ENCODE peak calls at places on chromosomes 6 and 20, in four cellular contexts. One of them, this sample, is unnamed.
A peak's percentile ranks its signal among the peaks of the same experiment; 100 is the strongest.

GRCh38 chr6:115485400-115485799 is 575.3 kb downstream of the FRK start:
- DNase-seq in AG10803: no peak
- DNase-seq in MM.1S: no peak
- DNase-seq in AG09309: peak; percentile 3
- DNase-seq in this sample: no peak

GRCh38 chr6:44126320-44127149 is 717 bp downstream of the MRPL14 start:
- DNase-seq in AG10803: peak; percentile 71
- DNase-seq in MM.1S: peak; percentile 63
- DNase-seq in AG09309: no peak
- DNase-seq in this sample: peak; percentile 82

GRCh38 chr20:52275243-52275817 is 83.8 kb upstream of the ZFP64 start:
- DNase-seq in AG10803: peak; percentile 29
- DNase-seq in MM.1S: no peak
- DNase-seq in AG09309: no peak
- DNase-seq in this sample: no peak

GRCh38 chr6:36947570-36948351 is 6.8 kb upstream of the PI16 start:
- DNase-seq in AG10803: no peak
- DNase-seq in MM.1S: no peak
- DNase-seq in AG09309: no peak
- DNase-seq in this sample: no peak

GRCh38 chr6:136975089-136975715 is 53.1 kb downstream of the SLC35D3 start:
- DNase-seq in AG10803: no peak
- DNase-seq in MM.1S: peak; percentile 62
- DNase-seq in AG09309: no peak
- DNase-seq in this sample: peak; percentile 14

GRCh38 chr20:15899972-15900371 is 673.3 kb downstream of the KIF16B start:
- DNase-seq in AG10803: no peak
- DNase-seq in MM.1S: no peak
- DNase-seq in AG09309: no peak
- DNase-seq in this sample: no peak

GRCh38 chr6:75855047-75855446 is 106.0 kb downstream of the MYO6 start:
- DNase-seq in AG10803: peak; percentile 64
- DNase-seq in MM.1S: peak; percentile 71
- DNase-seq in AG09309: peak; percentile 45
- DNase-seq in this sample: peak; percentile 64

GRCh38 chr6:28947831-28948270 is 24.1 kb upstream of the TRIM27 start:
- DNase-seq in AG10803: no peak
- DNase-seq in MM.1S: no peak
- DNase-seq in AG09309: no peak
- DNase-seq in this sample: no peak

GRCh38 chr20:62793757-62794006 is 2.6 kb upstream of the MRGBP start:
- DNase-seq in AG10803: no peak
- DNase-seq in MM.1S: no peak
- DNase-seq in AG09309: no peak
- DNase-seq in this sample: no peak

GRCh38 chr6:83429857-83430605 is 820 bp downstream of the ME1 start:
- DNase-seq in AG10803: peak; percentile 29
- DNase-seq in MM.1S: peak; percentile 31
- DNase-seq in AG09309: no peak
- DNase-seq in this sample: peak; percentile 22
- H3K4me3 ChIP-seq in AG10803: peak overlapping the region; percentile 71
- H3K4me3 ChIP-seq in MM.1S: peak overlapping the region; percentile 93
- H3K4me3 ChIP-seq in AG09309: peak overlapping the region; percentile 79
- H3K4me3 ChIP-seq in this sample: peak overlapping the region; percentile 57

DNA sequence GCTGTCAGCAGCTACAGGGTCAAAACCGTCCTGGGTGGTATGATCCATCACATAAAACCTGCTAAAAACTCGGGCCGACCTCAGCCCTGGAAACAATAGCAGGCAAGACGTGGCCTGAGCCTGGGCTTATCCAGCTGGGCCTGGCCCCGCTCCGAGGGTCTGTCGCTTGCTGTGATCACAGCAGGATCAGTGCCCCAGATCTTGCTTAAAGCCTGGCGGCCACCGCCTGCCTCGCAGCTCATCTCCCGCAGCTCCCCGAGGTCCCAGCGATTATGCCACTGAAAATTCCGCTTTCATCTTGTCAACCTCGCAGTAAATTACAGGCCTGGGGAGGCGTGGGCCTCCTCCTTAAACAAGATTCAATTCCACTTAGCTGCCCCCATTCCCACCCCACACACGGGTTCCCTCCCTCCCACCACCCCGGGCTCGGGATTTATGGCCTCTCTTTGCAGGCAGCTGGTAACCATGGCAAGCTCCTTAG is 40.1 kb downstream of the CDH22 start:
- DNase-seq in AG10803: no peak
- DNase-seq in MM.1S: no peak
- DNase-seq in AG09309: no peak
- DNase-seq in this sample: no peak
- TF ChIP-seq CTCF in AG10803: no peak
- TF ChIP-seq CTCF in MM.1S: no peak
- TF ChIP-seq CTCF in AG09309: no peak
- TF ChIP-seq CTCF in this sample: no peak

GRCh38 chr6:100085162-100085431 is 91.1 kb upstream of the MCHR2 start:
- DNase-seq in AG10803: peak; percentile 24
- DNase-seq in MM.1S: no peak
- DNase-seq in AG09309: no peak
- DNase-seq in this sample: no peak

GRCh38 chr6:100093405-100093804 is 99.4 kb upstream of the MCHR2 start:
- DNase-seq in AG10803: no peak
- DNase-seq in MM.1S: no peak
- DNase-seq in AG09309: no peak
- DNase-seq in this sample: no peak

GRCh38 chr6:100084301-100085161 is 90.5 kb upstream of the MCHR2 start:
- DNase-seq in AG10803: peak; percentile 92
- DNase-seq in MM.1S: no peak
- DNase-seq in AG09309: peak; percentile 88
- DNase-seq in this sample: no peak

DNA sequence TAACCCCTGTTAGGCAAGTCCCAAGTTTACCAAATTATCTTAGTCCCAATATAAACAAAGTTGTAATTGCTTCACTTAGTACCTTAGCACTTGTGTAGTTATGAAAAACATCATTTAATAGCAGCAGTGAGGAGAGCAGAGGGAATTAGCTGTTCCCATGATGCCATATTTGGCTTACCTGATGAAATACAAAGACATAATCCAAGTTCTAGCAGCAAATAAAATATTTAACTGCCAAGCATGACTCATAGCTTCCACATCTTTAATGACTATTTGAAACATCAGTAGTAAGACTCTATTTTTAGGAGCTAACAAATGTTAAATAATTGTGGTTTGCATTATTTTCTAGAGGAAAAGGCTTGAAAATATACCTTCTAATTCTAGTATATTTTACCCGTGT is 94.0 kb upstream of the MCHR2 start:
- DNase-seq in AG10803: peak; percentile 95
- DNase-seq in MM.1S: no peak
- DNase-seq in AG09309: peak; percentile 94
- DNase-seq in this sample: no peak
- H3K4me3 ChIP-seq in AG10803: no peak overlapping the region
- H3K4me3 ChIP-seq in MM.1S: no peak overlapping the region
- H3K4me3 ChIP-seq in AG09309: no peak overlapping the region
- H3K4me3 ChIP-seq in this sample: no peak overlapping the region

GRCh38 chr20:47011984-47012383 is 117.3 kb downstream of the EYA2 start:
- DNase-seq in AG10803: no peak
- DNase-seq in MM.1S: no peak
- DNase-seq in AG09309: no peak
- DNase-seq in this sample: no peak
- TF ChIP-seq CTCF in AG10803: no peak
- TF ChIP-seq CTCF in MM.1S: no peak
- TF ChIP-seq CTCF in AG09309: no peak
- TF ChIP-seq CTCF in this sample: no peak

GRCh38 chr20:21514553-21515251 is 838 bp upstream of the NKX2-2 start:
- DNase-seq in AG10803: no peak
- DNase-seq in MM.1S: no peak
- DNase-seq in AG09309: no peak
- DNase-seq in this sample: no peak

GRCh38 chr20:21516861-21517565 is 3.1 kb upstream of the NKX2-2 start:
- DNase-seq in AG10803: no peak
- DNase-seq in MM.1S: no peak
- DNase-seq in AG09309: no peak
- DNase-seq in this sample: no peak

GRCh38 chr20:21513881-21514540 is at the start of gene NKX2-2:
- DNase-seq in AG10803: peak; percentile 6
- DNase-seq in MM.1S: no peak
- DNase-seq in AG09309: no peak
- DNase-seq in this sample: no peak

GRCh38 chr20:21516180-21516567 is 2.3 kb upstream of the NKX2-2 start:
- DNase-seq in AG10803: no peak
- DNase-seq in MM.1S: no peak
- DNase-seq in AG09309: no peak
- DNase-seq in this sample: no peak

DNA sequence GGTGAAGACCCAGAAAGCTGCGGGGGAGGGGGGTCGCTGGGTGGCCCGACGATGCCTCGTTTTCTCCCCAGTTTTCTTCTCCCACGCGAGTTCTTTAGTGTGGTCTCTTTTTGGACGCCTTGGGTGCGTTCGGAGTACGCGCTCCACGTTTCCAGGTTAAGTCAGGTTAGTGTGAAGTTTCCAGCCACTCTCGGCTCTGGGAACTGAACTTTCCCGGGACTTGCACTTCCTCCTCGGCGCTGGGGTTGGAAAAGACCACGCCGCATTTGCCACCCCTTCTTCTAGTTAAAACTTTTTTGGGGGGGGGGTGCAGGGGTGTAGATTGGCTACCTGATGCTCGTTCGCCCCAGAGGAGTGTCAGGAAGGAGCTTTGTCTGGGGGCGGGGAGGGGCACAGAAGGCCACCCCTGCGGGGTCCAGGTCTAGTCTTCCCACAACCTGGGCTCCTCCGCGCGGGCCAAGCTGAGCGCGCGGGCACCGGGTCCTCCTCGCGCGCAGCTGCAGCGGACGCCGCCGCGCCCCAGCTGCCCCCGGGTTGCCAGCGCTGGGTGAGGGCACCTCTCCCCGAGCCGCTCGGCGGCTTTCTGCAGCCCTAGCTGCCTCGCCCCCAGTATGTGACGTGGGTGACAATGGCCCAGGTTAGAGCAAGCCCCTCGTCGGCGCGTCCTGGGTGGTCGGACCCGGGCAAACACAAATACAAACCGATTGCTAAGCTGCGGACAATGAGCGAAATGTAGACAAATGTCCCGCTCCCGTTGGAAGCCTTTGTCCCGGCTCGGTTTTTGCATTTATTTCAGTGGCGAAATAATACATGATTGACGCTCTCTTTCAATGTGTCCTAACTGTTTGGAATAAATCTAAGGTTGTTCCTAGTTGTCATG is 1.7 kb upstream of the NKX2-2 start:
- DNase-seq in AG10803: no peak
- DNase-seq in MM.1S: no peak
- DNase-seq in AG09309: no peak
- DNase-seq in this sample: no peak
- H3K4me3 ChIP-seq in AG10803: no peak overlapping the region
- H3K4me3 ChIP-seq in MM.1S: no peak overlapping the region
- H3K4me3 ChIP-seq in AG09309: no peak overlapping the region
- H3K4me3 ChIP-seq in this sample: no peak overlapping the region

GRCh38 chr20:2480381-2480780 is 9.8 kb upstream of the SNRPB start:
- DNase-seq in AG10803: no peak
- DNase-seq in MM.1S: no peak
- DNase-seq in AG09309: no peak
- DNase-seq in this sample: no peak

GRCh38 chr20:2475850-2476741 is 5.5 kb upstream of the SNRPB start:
- DNase-seq in AG10803: no peak
- DNase-seq in MM.1S: no peak
- DNase-seq in AG09309: no peak
- DNase-seq in this sample: no peak

DNA sequence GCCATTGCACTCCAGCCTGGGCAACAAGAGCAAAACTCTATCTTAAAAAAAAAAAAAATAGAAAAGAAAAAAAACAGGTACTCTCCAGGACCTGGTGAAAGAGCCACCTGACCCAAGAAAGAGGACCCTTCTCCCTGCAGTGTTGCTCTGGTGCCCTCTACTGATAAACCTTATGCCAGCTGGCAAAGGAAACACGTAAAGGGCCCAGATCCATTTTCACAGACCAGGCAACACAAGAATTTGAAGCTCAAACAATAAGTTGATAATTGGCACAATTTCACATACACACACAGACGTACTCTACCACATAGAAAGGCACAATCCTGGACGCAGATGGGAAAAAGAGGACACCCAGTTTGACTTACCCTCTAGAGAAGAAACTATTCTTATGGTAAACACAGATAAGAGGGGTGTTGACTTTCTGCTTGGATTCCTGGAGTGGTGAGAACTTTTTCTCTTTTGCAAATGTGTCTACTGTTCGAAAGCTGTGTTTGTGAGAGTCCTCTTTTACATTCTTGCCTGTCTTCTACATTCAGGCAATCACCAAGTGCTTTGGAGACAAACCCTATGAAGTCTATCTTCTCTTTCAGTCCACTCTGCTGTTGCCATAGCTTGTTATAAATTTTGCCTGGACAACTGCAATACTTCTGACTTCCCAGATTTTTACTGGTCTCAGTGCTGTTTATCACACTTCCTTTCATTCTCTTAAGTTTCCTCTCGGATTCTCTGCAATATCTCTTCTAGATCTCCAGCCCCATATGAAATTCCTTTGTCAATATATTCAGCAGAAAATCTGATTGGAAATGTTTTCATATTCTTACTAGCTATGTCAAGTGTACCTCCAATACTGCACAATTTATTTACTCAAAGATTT is 6.4 kb upstream of the SNRPB start:
- DNase-seq in AG10803: no peak
- DNase-seq in MM.1S: no peak
- DNase-seq in AG09309: no peak
- DNase-seq in this sample: no peak
- TF ChIP-seq CTCF in AG10803: no peak
- TF ChIP-seq CTCF in MM.1S: peak; percentile 44
- TF ChIP-seq CTCF in AG09309: no peak
- TF ChIP-seq CTCF in this sample: no peak

GRCh38 chr6:25359191-25359861 is 80.2 kb downstream of the CARMIL1 start:
- DNase-seq in AG10803: peak; percentile 93
- DNase-seq in MM.1S: no peak
- DNase-seq in AG09309: peak; percentile 68
- DNase-seq in this sample: no peak
- H3K4me3 ChIP-seq in AG10803: peak overlapping the region; percentile 35
- H3K4me3 ChIP-seq in MM.1S: no peak overlapping the region
- H3K4me3 ChIP-seq in AG09309: peak overlapping the region; percentile 14
- H3K4me3 ChIP-seq in this sample: no peak overlapping the region